ENCODE peak calls at places on chromosomes 6 and 20, in eight cellular contexts. P, K, D, V, X, F, U and M are unnamed samples.

GRCh38 chr6:347951-348859 is 43.3 kb upstream of the IRF4 start:
- DNase-seq in V (no peak), K (no peak), X (no peak), D (peak), F (no peak), U (no peak), P (no peak), M (no peak)

GRCh38 chr6:29653452-29654038 is 3.3 kb upstream of the MOG start:
- DNase-seq in F (peak), X (no peak), U (peak), D (no peak), K (peak), V (peak), P (peak), M (no peak)

GRCh38 chr6:80547827-80548226 is 441.4 kb downstream of the BCKDHB start:
- DNase-seq in U (no peak), F (no peak), V (no peak), K (no peak), P (no peak), D (no peak), X (no peak), M (no peak)

GRCh38 chr6:27575594-27576361 is 102.9 kb upstream of the ZNF184 start:
- DNase-seq in D (no peak), V (peak), U (no peak), P (peak), F (no peak), K (peak), X (no peak), M (no peak)

GRCh38 chr20:2847802-2848201 is 7.3 kb downstream of the VPS16 start:
- DNase-seq in D (no peak), X (no peak), P (no peak), V (no peak), F (no peak), U (no peak), K (no peak), M (no peak)

GRCh38 chr6:41040911-41041536 is 1.2 kb upstream of the TSPO2 start:
- DNase-seq in V (no peak), X (no peak), U (no peak), D (no peak), P (peak), K (no peak), F (peak), M (no peak)

GRCh38 chr6:155654474-155654873 is 198.8 kb upstream of the NOX3 start:
- DNase-seq in U (no peak), P (no peak), V (no peak), X (no peak), D (no peak), K (no peak), F (no peak), M (no peak)

GRCh38 chr6:72422126-72422680 is 199.7 kb upstream of the KCNQ5 start:
- DNase-seq in F (no peak), X (no peak), D (no peak), K (no peak), V (no peak), P (no peak), U (no peak), M (no peak)

GRCh38 chr20:57413990-57414389 is 22.8 kb downstream of the RBM38 start:
- DNase-seq in D (peak), V (no peak), X (no peak), F (no peak), P (no peak), U (no peak), K (no peak), M (no peak)

GRCh38 chr20:50546729-50547314 is 36.6 kb downstream of the PTPN1 start:
- DNase-seq in X (no peak), K (no peak), D (no peak), U (no peak), V (no peak), F (peak), P (no peak), M (no peak)

GRCh38 chr20:1177680-1178079 is 7.1 kb downstream of the TMEM74B start:
- DNase-seq in F (no peak), K (peak), X (no peak), D (no peak), U (no peak), V (peak), P (peak), M (no peak)

GRCh38 chr20:10779911-10780310 is 106.1 kb upstream of the JAG1 start:
- DNase-seq in K (no peak), P (no peak), U (no peak), V (no peak), F (no peak), X (no peak), D (no peak), M (no peak)

GRCh38 chr20:39269031-39269461 is 306.9 kb downstream of the DHX35 start:
- DNase-seq in F (peak), P (peak), D (peak), X (no peak), U (peak), K (peak), V (peak), M (peak)

GRCh38 chr6:48212501-48212900 is 101.5 kb upstream of the PTCHD4 start:
- DNase-seq in D (no peak), U (no peak), K (no peak), V (no peak), P (no peak), X (no peak), F (no peak), M (no peak)

GRCh38 chr6:106084106-106084963 is 1.8 kb upstream of the PRDM1 start:
- DNase-seq in F (peak), X (no peak), P (peak), K (peak), D (no peak), V (peak), U (no peak), M (no peak)

GRCh38 chr20:22512911-22513489 is 71.4 kb downstream of the FOXA2 start:
- DNase-seq in K (no peak), X (no peak), P (no peak), F (no peak), U (no peak), V (no peak), D (no peak), M (no peak)

GRCh38 chr6:118523216-118523615 is 24.9 kb upstream of the PLN start:
- DNase-seq in D (no peak), F (no peak), X (no peak), P (no peak), U (no peak), V (no peak), K (no peak), M (no peak)

GRCh38 chr20:47792021-47792618 is 6.8 kb upstream of the SULF2 start:
- DNase-seq in V (no peak), P (no peak), D (no peak), K (no peak), X (peak), U (peak), F (peak), M (no peak)

GRCh38 chr6:166019214-166019613 is 148.4 kb downstream of the TBXT start:
- DNase-seq in P (no peak), F (no peak), X (no peak), K (no peak), U (no peak), V (no peak), D (no peak), M (no peak)

GRCh38 chr6:24859608-24860007 is 60.9 kb upstream of the ARMH2 start:
- DNase-seq in X (no peak), U (no peak), P (no peak), K (no peak), D (no peak), F (no peak), V (no peak), M (no peak)

GRCh38 chr20:47137231-47137865 is 219.2 kb downstream of the ZMYND8 start:
- DNase-seq in V (no peak), P (no peak), D (no peak), F (no peak), U (no peak), K (no peak), X (no peak), M (no peak)

GRCh38 chr20:12775041-12775440 is 233.7 kb upstream of the SPTLC3 start:
- DNase-seq in V (no peak), D (no peak), P (no peak), F (no peak), X (no peak), K (no peak), U (peak), M (no peak)

GRCh38 chr6:33949111-33949510 is 145.3 kb upstream of the MLN start:
- DNase-seq in X (no peak), K (no peak), F (no peak), V (no peak), U (no peak), P (no peak), D (no peak), M (no peak)

GRCh38 chr6:155493694-155494143 is 38.1 kb upstream of the NOX3 start:
- DNase-seq in F (peak), V (peak), U (peak), K (peak), D (no peak), P (no peak), X (peak), M (peak)

GRCh38 chr6:163398104-163398503 is 16.4 kb upstream of the QKI start:
- DNase-seq in U (no peak), V (no peak), P (no peak), F (no peak), D (no peak), K (no peak), X (no peak), M (no peak)

GRCh38 chr6:85670573-85670972 is 27.9 kb upstream of the SYNCRIP start:
- DNase-seq in K (no peak), V (peak), X (no peak), P (no peak), U (no peak), D (no peak), F (no peak), M (no peak)

GRCh38 chr20:49510562-49511117 is 28.2 kb upstream of the KCNB1 start:
- DNase-seq in K (no peak), D (no peak), P (no peak), V (no peak), F (peak), U (peak), X (peak), M (no peak)

GRCh38 chr6:90865513-90865912 is 278.6 kb upstream of the MAP3K7 start:
- DNase-seq in F (no peak), V (no peak), X (no peak), P (no peak), K (no peak), U (no peak), D (no peak), M (no peak)

GRCh38 chr6:90068264-90068663 is 174.0 kb downstream of the GJA10 start:
- DNase-seq in U (no peak), D (no peak), K (no peak), V (no peak), F (no peak), P (peak), X (no peak), M (no peak)

GRCh38 chr6:149150999-149151398 is 166.5 kb upstream of the TAB2 start:
- DNase-seq in U (no peak), F (no peak), K (no peak), P (no peak), X (no peak), D (no peak), V (no peak), M (no peak)

GRCh38 chr6:18515767-18516166 is 128.6 kb downstream of the RNF144B start:
- DNase-seq in P (no peak), D (no peak), F (no peak), K (no peak), U (no peak), V (no peak), X (no peak), M (no peak)

GRCh38 chr6:139903411-139904157 is 529.1 kb upstream of the CITED2 start:
- DNase-seq in V (no peak), X (no peak), K (no peak), U (no peak), F (peak), D (no peak), P (no peak), M (peak)

GRCh38 chr6:133503330-133503729 is 262.2 kb downstream of the EYA4 start:
- DNase-seq in F (no peak), V (no peak), X (no peak), U (no peak), P (no peak), D (no peak), K (no peak), M (no peak)

GRCh38 chr6:47722178-47722577 is 23.8 kb downstream of the ADGRF4 start:
- DNase-seq in U (no peak), F (no peak), X (no peak), V (no peak), P (no peak), D (no peak), K (no peak), M (no peak)

GRCh38 chr6:97068211-97068610 is 143.7 kb downstream of the KLHL32 start:
- DNase-seq in D (no peak), F (no peak), V (peak), U (no peak), X (no peak), K (peak), P (peak), M (no peak)

GRCh38 chr6:77089776-77090175 is 373.5 kb downstream of the HTR1B start:
- DNase-seq in X (no peak), F (no peak), V (no peak), K (no peak), U (no peak), D (no peak), P (no peak), M (no peak)

GRCh38 chr6:27568226-27568889 is 95.5 kb upstream of the ZNF184 start:
- DNase-seq in X (no peak), K (peak), D (no peak), F (no peak), U (no peak), P (no peak), V (peak), M (no peak)

GRCh38 chr6:30533460-30534294 is 22.6 kb downstream of the GNL1 start:
- DNase-seq in F (no peak), K (peak), U (no peak), V (no peak), P (no peak), D (no peak), X (no peak), M (no peak)

GRCh38 chr20:2217857-2218529 is 77.8 kb upstream of the TGM3 start:
- DNase-seq in U (no peak), V (no peak), F (peak), X (no peak), D (no peak), P (no peak), K (no peak), M (no peak)

GRCh38 chr20:63484236-63484635 is 11.8 kb upstream of the KCNQ2 start:
- DNase-seq in P (no peak), V (no peak), K (no peak), D (no peak), U (no peak), X (no peak), F (no peak), M (no peak)
- TF ChIP-seq POLR2AphosphoS5 in P (no peak), V (no peak), K (no peak), D (no peak), U (no peak), X (no peak), F (no peak), M (no peak)

GRCh38 chr6:170178561-170179477 is 112.1 kb downstream of the DLL1 start:
- DNase-seq in V (peak), D (peak), P (no peak), F (peak), U (peak), X (peak), K (no peak), M (no peak)
- TF ChIP-seq POLR2AphosphoS5 in V (no peak), D (no peak), P (no peak), F (peak), U (peak), X (no peak), K (no peak), M (no peak)

DNA sequence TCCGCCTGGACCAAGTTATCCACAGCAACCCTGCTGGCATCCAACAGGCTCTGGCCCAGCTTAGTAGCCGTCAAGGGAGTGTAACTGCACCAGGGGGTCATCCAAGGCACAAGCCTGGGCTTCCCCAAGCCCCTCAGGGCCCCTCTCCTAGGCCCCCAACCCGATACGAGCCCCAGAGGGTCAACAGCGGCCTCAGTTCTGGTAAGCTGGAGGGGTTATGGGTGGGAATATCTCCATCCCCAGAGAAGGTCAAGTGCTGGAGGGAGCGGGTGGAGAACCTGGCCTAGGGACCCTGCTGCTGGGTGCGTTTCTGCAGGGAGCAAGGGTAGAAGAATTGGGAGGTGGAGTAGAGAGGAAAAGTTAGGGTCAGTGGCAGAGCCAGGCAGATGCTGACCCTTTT is 12.9 kb downstream of the PRRC2A start:
- DNase-seq in K (no peak), U (no peak), V (no peak), P (no peak), X (no peak), F (no peak), D (no peak), M (no peak)
- TF ChIP-seq POLR2AphosphoS5 in K (peak), U (no peak), V (no peak), P (peak), X (no peak), F (no peak), D (peak), M (no peak)

GRCh38 chr6:12865782-12866181 is 149.2 kb downstream of the PHACTR1 start:
- DNase-seq in P (no peak), F (no peak), U (no peak), D (no peak), V (peak), K (no peak), X (no peak), M (no peak)
- TF ChIP-seq POLR2AphosphoS5 in P (no peak), F (no peak), U (no peak), D (no peak), V (no peak), K (no peak), X (no peak), M (no peak)

DNA sequence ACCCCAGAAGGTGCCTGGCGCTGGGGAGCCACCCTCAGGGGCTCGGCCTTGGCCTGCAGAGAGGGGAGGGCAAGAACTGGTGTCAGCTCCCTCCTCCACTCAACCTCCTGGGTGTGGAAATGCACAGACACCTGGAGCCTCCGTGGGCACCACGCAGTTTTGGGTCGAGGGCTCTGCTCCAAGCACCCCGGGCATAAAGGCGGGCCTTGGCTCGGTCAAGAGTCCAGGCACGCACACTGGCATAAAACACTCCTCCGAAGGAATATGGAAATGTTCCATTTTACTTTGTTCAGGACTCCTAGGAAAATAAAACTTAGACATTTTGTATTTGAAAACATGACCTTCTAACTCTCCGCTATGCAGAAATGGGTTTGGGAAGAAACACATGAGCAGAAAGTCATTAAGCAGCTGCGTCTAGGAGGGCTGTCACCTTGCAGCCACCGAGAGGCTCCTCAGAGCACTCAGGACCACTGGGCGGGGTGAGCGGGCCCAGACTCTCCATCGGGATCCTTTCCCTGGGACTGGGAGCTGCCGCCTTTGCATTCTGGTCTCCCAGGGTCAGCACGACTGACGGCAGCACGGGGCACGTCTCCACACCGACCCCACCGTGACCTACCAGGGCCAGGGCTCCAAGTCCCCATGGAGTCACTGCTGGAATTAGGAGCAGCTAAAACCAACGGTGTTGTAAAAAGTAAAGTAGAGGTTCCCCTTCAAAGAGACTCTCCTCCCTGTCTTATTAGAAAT is 46.0 kb upstream of the DACT2 start:
- DNase-seq in X (no peak), P (no peak), K (no peak), U (no peak), V (no peak), F (no peak), D (peak), M (no peak)
- TF ChIP-seq POLR2AphosphoS5 in X (no peak), P (no peak), K (no peak), U (no peak), V (no peak), F (no peak), D (no peak), M (no peak)

DNA sequence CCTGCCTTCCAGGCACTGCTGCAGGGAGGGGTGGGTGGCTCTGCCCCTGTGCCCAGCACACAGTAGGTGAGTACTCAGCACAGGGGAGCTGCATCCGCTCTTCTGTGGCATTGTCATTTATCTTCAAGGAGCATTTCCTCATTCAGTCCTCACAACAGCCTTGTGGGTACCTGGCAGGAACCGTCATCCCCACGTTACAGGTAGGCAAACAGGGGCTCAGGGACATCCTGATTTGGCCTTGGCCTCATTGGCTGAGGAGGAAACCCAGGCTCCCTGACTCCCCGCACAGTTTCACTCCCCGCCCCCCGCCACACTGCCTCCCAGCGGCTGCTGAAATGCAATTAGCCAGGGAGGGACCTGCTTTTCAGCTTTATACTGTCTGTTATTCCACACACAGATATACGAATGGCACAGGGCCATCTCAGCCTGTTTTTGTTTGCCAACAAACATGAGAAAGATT is 24.3 kb upstream of the PNPLA1 start:
- DNase-seq in X (no peak), U (no peak), F (peak), P (peak), K (no peak), V (peak), D (no peak), M (no peak)
- TF ChIP-seq POLR2AphosphoS5 in X (no peak), U (no peak), F (no peak), P (no peak), K (no peak), V (no peak), D (no peak), M (no peak)

DNA sequence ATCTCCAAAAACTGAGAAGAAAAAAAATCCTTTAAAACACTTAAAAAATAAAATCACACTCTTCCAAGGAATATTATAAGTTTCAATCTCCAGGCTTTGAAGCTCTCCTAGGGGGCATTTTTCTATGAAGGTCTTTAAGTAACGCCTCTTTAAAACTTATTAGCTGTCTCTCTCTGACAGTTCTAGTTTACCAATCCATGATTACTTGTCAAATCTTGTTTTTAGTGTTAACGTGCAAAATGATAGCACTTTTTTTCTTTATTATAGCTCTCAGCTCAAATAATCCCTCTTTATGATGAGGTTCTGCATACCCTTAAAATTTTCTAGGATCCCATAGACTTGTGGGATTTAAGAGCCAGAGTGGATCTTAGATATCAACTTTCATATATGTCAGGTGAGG is 369.0 kb downstream of the DOK5 start:
- DNase-seq in V (no peak), X (no peak), D (no peak), K (no peak), F (no peak), U (no peak), P (no peak), M (no peak)
- TF ChIP-seq POLR2AphosphoS5 in V (no peak), X (no peak), D (no peak), K (no peak), F (no peak), U (no peak), P (no peak), M (no peak)

GRCh38 chr6:37208793-37209192 is 38.8 kb downstream of the PIM1 start:
- DNase-seq in U (no peak), K (no peak), F (no peak), V (no peak), D (no peak), X (no peak), P (no peak), M (no peak)

GRCh38 chr6:37207903-37208456 is 38.0 kb downstream of the PIM1 start:
- DNase-seq in P (peak), D (peak), F (peak), X (peak), U (peak), K (peak), V (peak), M (peak)

GRCh38 chr6:37209461-37210205 is 39.7 kb downstream of the PIM1 start:
- DNase-seq in P (no peak), D (no peak), X (no peak), U (no peak), F (no peak), K (no peak), V (no peak), M (no peak)

GRCh38 chr6:37212268-37212667 is 42.3 kb downstream of the PIM1 start:
- DNase-seq in X (no peak), D (no peak), V (no peak), U (no peak), F (no peak), P (no peak), K (no peak), M (no peak)

GRCh38 chr6:37210313-37210898 is 40.5 kb downstream of the PIM1 start:
- DNase-seq in F (peak), U (peak), D (no peak), V (peak), P (peak), X (peak), K (peak), M (peak)
- TF ChIP-seq POLR2AphosphoS5 in F (no peak), U (peak), D (no peak), V (no peak), P (no peak), X (peak), K (no peak), M (no peak)